ENCODE peak calls at places on chromosome 3, in seven cellular contexts. G is OCI-LY7, A is coronary artery, T is AG10803, K is brain microvascular endothelial cell, Z is PC-9, P is foreskin fibroblast. J is an unnamed sample.

GRCh38 chr3:58383904-58384303 is 49.7 kb downstream of the PDHB start:
- DNase-seq in K (peak; percentile 96), A (no peak), P (peak; percentile 94), Z (peak; percentile 93), G (no peak), T (peak; percentile 100), J (peak; percentile 99)

GRCh38 chr3:57411715-57412114 is 119.2 kb upstream of the ASB14 start:
- DNase-seq in P (no peak), K (no peak), T (no peak), A (no peak), Z (no peak), G (no peak), J (no peak)

GRCh38 chr3:39264053-39264452 is 15.8 kb downstream of the CX3CR1 start:
- DNase-seq in A (no peak), G (peak; percentile 37), K (no peak), Z (no peak), P (no peak), T (no peak), J (no peak)

GRCh38 chr3:52596658-52597265 is 60.4 kb downstream of the UQCC5 start:
- DNase-seq in A (no peak), G (no peak), K (no peak), T (no peak), P (no peak), Z (no peak), J (no peak)

GRCh38 chr3:158121295-158121694 is 11.4 kb downstream of the RSRC1 start:
- DNase-seq in G (no peak), A (no peak), K (no peak), P (no peak), Z (no peak), T (peak; percentile 2), J (no peak)

GRCh38 chr3:172312006-172312405 is 136.2 kb downstream of the GHSR start:
- DNase-seq in G (no peak), K (no peak), P (no peak), A (no peak), T (peak; percentile 93), Z (no peak), J (no peak)

GRCh38 chr3:162468791-162469190 is 972.2 kb downstream of the OTOL1 start:
- DNase-seq in T (no peak), A (no peak), Z (no peak), K (no peak), G (no peak), P (no peak), J (no peak)

GRCh38 chr3:113274959-113275556 is 63.7 kb downstream of the BOC start:
- DNase-seq in K (no peak), G (no peak), Z (no peak), A (no peak), P (no peak), T (no peak), J (no peak)

GRCh38 chr3:133837487-133838295 is 32.1 kb downstream of the SRPRB start:
- DNase-seq in G (no peak), P (no peak), A (peak; percentile 21), K (no peak), Z (no peak), T (no peak), J (no peak)

GRCh38 chr3:129600348-129600747 is 6.1 kb downstream of the PLXND1 start:
- DNase-seq in T (no peak), A (no peak), K (no peak), Z (no peak), G (no peak), P (no peak), J (no peak)
- H3K4me3 ChIP-seq in T (no peak overlapping the region), A (no peak overlapping the region), K (no peak overlapping the region), Z (no peak overlapping the region), G (no peak overlapping the region), P (no peak overlapping the region), J (no peak overlapping the region)

GRCh38 chr3:197891-198491 is 1.4 kb downstream of the CHL1 start:
- DNase-seq in G (no peak), T (no peak), A (no peak), K (no peak), P (no peak), Z (no peak), J (no peak)
- H3K4me3 ChIP-seq in G (no peak overlapping the region), T (no peak overlapping the region), A (peak overlapping the region; percentile 64), K (peak overlapping the region; percentile 34), P (no peak overlapping the region), Z (no peak overlapping the region), J (no peak overlapping the region)

GRCh38 chr3:14452676-14453367 is 50.4 kb downstream of the SLC6A6 start:
- DNase-seq in Z (peak; percentile 85), T (peak; percentile 99), A (peak; percentile 95), K (peak; percentile 94), P (peak; percentile 96), G (no peak), J (peak; percentile 98)
- H3K4me3 ChIP-seq in Z (no peak overlapping the region), T (peak overlapping the region; percentile 28), A (peak overlapping the region; percentile 30), K (peak overlapping the region; percentile 17), P (no peak overlapping the region), G (no peak overlapping the region), J (peak overlapping the region; percentile 7)

DNA sequence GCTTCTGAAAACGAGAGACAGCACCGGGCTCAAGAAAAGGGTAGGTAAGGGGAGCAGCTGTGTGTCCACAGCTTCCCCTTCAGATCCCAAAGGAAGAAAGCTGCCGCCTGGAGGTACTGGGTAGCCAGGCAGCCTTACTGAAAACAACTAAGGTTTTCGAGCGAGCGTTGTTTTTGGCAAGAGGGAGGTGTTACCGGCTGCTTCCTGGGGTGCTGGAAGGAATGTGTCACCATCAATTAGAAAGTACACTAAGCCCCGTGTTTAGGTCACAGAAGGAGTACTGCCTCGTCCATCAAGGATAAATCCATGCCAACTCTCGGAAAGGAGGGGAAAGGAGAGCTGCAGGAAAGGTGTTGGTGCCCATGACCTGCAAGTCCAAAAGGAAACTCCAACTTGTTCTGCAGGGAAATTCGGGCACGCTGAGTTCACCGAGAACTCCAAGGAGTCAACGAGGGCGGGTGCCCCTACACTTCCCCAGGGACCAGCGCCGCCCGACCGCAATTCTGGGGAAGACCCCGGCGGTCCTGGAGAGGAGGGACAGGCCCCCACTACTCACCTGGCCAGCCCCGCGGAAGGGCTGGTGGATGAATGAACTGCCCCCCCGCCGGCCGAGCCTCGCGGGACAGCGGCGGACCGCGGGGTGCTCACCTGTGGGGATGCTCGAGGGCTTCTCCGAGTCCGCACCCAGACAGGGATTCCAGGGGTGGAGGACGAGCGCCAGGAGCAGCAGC is 586 bp downstream of the PLOD2 start:
- DNase-seq in P (peak; percentile 71), K (peak; percentile 64), G (no peak), A (peak; percentile 84), Z (peak; percentile 80), T (peak; percentile 72), J (peak; percentile 38)
- H3K4me3 ChIP-seq in P (peak overlapping the region; percentile 59), K (peak overlapping the region; percentile 95), G (no peak overlapping the region), A (peak overlapping the region; percentile 85), Z (peak overlapping the region; percentile 79), T (peak overlapping the region; percentile 88), J (peak overlapping the region; percentile 70)

DNA sequence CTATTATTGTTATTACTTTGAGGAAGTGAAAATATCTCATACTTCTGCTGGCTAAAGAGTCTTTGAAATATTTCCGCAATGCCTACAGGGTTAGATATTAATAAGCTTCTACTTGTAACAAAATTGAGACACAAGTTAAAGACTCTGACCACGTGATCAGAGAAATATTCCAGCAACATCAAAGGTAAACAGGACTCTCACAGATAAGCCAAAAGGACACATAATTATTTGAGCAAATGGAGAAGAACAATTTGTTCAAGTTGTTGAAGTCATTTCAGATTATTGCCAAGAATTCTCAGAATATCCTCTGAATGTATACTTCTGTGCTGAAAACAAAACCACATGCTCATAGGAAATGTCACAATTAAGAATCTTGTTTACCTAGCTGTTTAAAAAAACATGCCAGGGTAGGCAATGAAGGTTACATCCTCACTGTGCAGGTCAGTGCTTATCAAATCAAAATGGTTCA is 225.8 kb upstream of the ALCAM start:
- DNase-seq in A (no peak), P (no peak), K (no peak), T (no peak), G (no peak), Z (no peak), J (no peak)
- H3K4me3 ChIP-seq in A (no peak overlapping the region), P (no peak overlapping the region), K (no peak overlapping the region), T (no peak overlapping the region), G (no peak overlapping the region), Z (no peak overlapping the region), J (no peak overlapping the region)

GRCh38 chr3:5607581-5607980 is 420.1 kb downstream of the EDEM1 start:
- DNase-seq in T (no peak), P (no peak), Z (no peak), K (no peak), G (no peak), A (no peak), J (no peak)

GRCh38 chr3:5606884-5607472 is 419.5 kb downstream of the EDEM1 start:
- DNase-seq in K (no peak), A (no peak), G (no peak), Z (no peak), P (no peak), T (no peak), J (no peak)
- H3K4me3 ChIP-seq in K (no peak overlapping the region), A (no peak overlapping the region), G (no peak overlapping the region), Z (no peak overlapping the region), P (no peak overlapping the region), T (no peak overlapping the region), J (no peak overlapping the region)

DNA sequence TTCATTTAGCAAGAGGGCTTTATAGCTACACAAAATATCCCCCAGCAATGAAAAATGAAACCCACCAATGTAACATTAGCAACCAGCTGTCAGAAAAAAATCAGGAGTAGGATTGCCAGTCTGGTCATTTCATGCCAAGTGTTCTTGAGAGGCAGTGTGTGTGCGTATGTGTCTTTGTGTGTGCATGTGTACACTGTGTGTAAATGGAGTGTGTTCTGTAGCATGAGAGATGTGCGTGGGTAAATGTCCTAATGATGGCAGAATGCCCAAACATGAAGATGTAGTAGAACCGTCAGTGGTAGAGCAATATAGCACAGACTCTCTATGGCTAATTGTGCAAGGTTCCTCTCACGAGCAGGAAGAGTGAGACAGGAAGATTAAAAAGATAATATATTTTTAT is 1038.9 kb downstream of the IGSF11 start:
- DNase-seq in P (no peak), Z (no peak), T (no peak), A (no peak), G (no peak), K (no peak), J (no peak)
- H3K4me3 ChIP-seq in P (peak overlapping the region; percentile 2), Z (no peak overlapping the region), T (no peak overlapping the region), A (no peak overlapping the region), G (no peak overlapping the region), K (no peak overlapping the region), J (no peak overlapping the region)

DNA sequence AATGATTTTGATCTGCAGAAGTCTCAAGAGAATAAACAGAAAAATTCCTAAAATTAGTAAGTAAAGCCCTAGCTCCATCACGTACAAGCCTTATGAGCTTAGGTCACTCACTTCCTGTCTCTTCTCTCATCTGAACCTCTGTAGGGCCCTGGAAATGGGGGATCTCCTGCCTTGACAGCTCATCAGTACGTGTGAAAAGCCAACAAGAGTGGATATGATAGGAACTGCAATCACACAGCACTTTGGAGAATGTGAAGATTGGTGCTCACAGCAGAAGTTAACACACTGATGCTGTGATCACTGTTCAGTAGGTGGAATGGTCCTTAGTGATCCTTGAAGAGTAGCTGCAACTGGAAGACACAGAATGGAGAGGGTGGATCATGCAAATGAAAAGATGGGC is 27.8 kb upstream of the ALDH1L1 start:
- DNase-seq in K (peak; percentile 22), Z (no peak), P (no peak), T (peak; percentile 5), A (no peak), G (no peak), J (no peak)
- H3K4me3 ChIP-seq in K (no peak overlapping the region), Z (no peak overlapping the region), P (no peak overlapping the region), T (no peak overlapping the region), A (no peak overlapping the region), G (no peak overlapping the region), J (no peak overlapping the region)

J was measured in AG09309.